ENCODE peak calls at places on chromosomes 12 and 14, in eight cellular contexts. One of them, this sample, is unnamed.

GRCh38 chr14:79201545-79202247 is 1009.6 kb downstream of the DIO2 start:
- DNase-seq in uterus: no peak
- DNase-seq in adipocyte: no peak
- DNase-seq in hepatocyte: peak; percentile 66
- DNase-seq in transverse colon: no peak
- DNase-seq in pancreas: no peak
- DNase-seq in spleen: no peak
- DNase-seq in neural progenitor cell: no peak
- DNase-seq in this sample: no peak

GRCh38 chr14:100660498-100661339 is 66.0 kb upstream of the DLK1 start:
- DNase-seq in pancreas: peak; percentile 15
- DNase-seq in hepatocyte: peak; percentile 16
- DNase-seq in uterus: no peak
- DNase-seq in neural progenitor cell: no peak
- DNase-seq in transverse colon: no peak
- DNase-seq in adipocyte: no peak
- DNase-seq in spleen: no peak
- DNase-seq in this sample: no peak

GRCh38 chr12:103495158-103495782 is 498 bp downstream of the C12orf42 start:
- DNase-seq in uterus: no peak
- DNase-seq in hepatocyte: peak; percentile 28
- DNase-seq in spleen: peak; percentile 95
- DNase-seq in pancreas: peak; percentile 68
- DNase-seq in adipocyte: no peak
- DNase-seq in transverse colon: peak; percentile 42
- DNase-seq in neural progenitor cell: peak; percentile 89
- DNase-seq in this sample: peak; percentile 23

GRCh38 chr12:93707836-93708235 is 30.7 kb downstream of the CRADD start:
- DNase-seq in hepatocyte: no peak
- DNase-seq in spleen: no peak
- DNase-seq in neural progenitor cell: no peak
- DNase-seq in uterus: no peak
- DNase-seq in adipocyte: no peak
- DNase-seq in pancreas: no peak
- DNase-seq in transverse colon: no peak
- DNase-seq in this sample: no peak

GRCh38 chr12:25959069-25959961 is 833 bp downstream of the RASSF8 start:
- DNase-seq in hepatocyte: peak; percentile 76
- DNase-seq in uterus: peak; percentile 71
- DNase-seq in transverse colon: peak; percentile 31
- DNase-seq in neural progenitor cell: peak; percentile 65
- DNase-seq in adipocyte: peak; percentile 96
- DNase-seq in pancreas: peak; percentile 80
- DNase-seq in spleen: peak; percentile 76
- DNase-seq in this sample: no peak

GRCh38 chr14:39563361-39563760 is 131.1 kb upstream of the FBXO33 start:
- DNase-seq in spleen: no peak
- DNase-seq in adipocyte: no peak
- DNase-seq in hepatocyte: no peak
- DNase-seq in transverse colon: no peak
- DNase-seq in uterus: no peak
- DNase-seq in pancreas: no peak
- DNase-seq in neural progenitor cell: no peak
- DNase-seq in this sample: no peak

GRCh38 chr12:132955094-132955932 is 793 bp downstream of the ZNF605 start:
- DNase-seq in neural progenitor cell: peak; percentile 64
- DNase-seq in hepatocyte: peak; percentile 67
- DNase-seq in pancreas: no peak
- DNase-seq in uterus: peak; percentile 48
- DNase-seq in transverse colon: peak; percentile 19
- DNase-seq in spleen: peak; percentile 78
- DNase-seq in adipocyte: peak; percentile 76
- DNase-seq in this sample: no peak

GRCh38 chr14:85421166-85421877 is 108.6 kb upstream of the FLRT2 start:
- DNase-seq in uterus: no peak
- DNase-seq in neural progenitor cell: no peak
- DNase-seq in pancreas: no peak
- DNase-seq in spleen: no peak
- DNase-seq in transverse colon: no peak
- DNase-seq in hepatocyte: peak; percentile 67
- DNase-seq in adipocyte: peak; percentile 53
- DNase-seq in this sample: no peak

GRCh38 chr12:128521981-128522380 is 255.0 kb downstream of the TMEM132C start:
- DNase-seq in hepatocyte: no peak
- DNase-seq in spleen: no peak
- DNase-seq in neural progenitor cell: no peak
- DNase-seq in pancreas: no peak
- DNase-seq in transverse colon: no peak
- DNase-seq in uterus: no peak
- DNase-seq in adipocyte: no peak
- DNase-seq in this sample: no peak

GRCh38 chr12:90987101-90987500 is 17.7 kb downstream of the EPYC start:
- DNase-seq in pancreas: no peak
- DNase-seq in hepatocyte: no peak
- DNase-seq in spleen: no peak
- DNase-seq in neural progenitor cell: no peak
- DNase-seq in uterus: no peak
- DNase-seq in adipocyte: no peak
- DNase-seq in transverse colon: no peak
- DNase-seq in this sample: no peak

GRCh38 chr14:100680439-100681051 is 46.1 kb upstream of the DLK1 start:
- DNase-seq in uterus: no peak
- DNase-seq in spleen: no peak
- DNase-seq in pancreas: no peak
- DNase-seq in adipocyte: no peak
- DNase-seq in hepatocyte: peak; percentile 60
- DNase-seq in neural progenitor cell: no peak
- DNase-seq in transverse colon: no peak
- DNase-seq in this sample: no peak

GRCh38 chr14:90545966-90546751 is 149.3 kb downstream of the CALM1 start:
- DNase-seq in adipocyte: no peak
- DNase-seq in neural progenitor cell: no peak
- DNase-seq in transverse colon: no peak
- DNase-seq in pancreas: peak; percentile 43
- DNase-seq in uterus: no peak
- DNase-seq in spleen: peak; percentile 54
- DNase-seq in hepatocyte: no peak
- DNase-seq in this sample: no peak

GRCh38 chr14:93115920-93116675 is at the start of gene ITPK1:
- DNase-seq in hepatocyte: peak; percentile 92
- DNase-seq in adipocyte: peak; percentile 91
- DNase-seq in spleen: peak; percentile 94
- DNase-seq in transverse colon: peak; percentile 59
- DNase-seq in neural progenitor cell: peak; percentile 92
- DNase-seq in pancreas: peak; percentile 85
- DNase-seq in uterus: peak; percentile 58
- DNase-seq in this sample: no peak

GRCh38 chr12:93317227-93317626 is 60.5 kb upstream of the NUDT4 start:
- DNase-seq in neural progenitor cell: no peak
- DNase-seq in adipocyte: no peak
- DNase-seq in hepatocyte: peak; percentile 68
- DNase-seq in uterus: no peak
- DNase-seq in transverse colon: peak; percentile 57
- DNase-seq in pancreas: no peak
- DNase-seq in spleen: no peak
- DNase-seq in this sample: no peak

GRCh38 chr12:85273411-85274075 is 6.5 kb upstream of the ALX1 start:
- DNase-seq in pancreas: peak; percentile 50
- DNase-seq in neural progenitor cell: peak; percentile 30
- DNase-seq in adipocyte: no peak
- DNase-seq in hepatocyte: peak; percentile 2
- DNase-seq in uterus: no peak
- DNase-seq in transverse colon: no peak
- DNase-seq in spleen: peak; percentile 59
- DNase-seq in this sample: no peak

GRCh38 chr12:67928621-67929369 is 60.5 kb upstream of the IFNG-AS1 start:
- DNase-seq in transverse colon: no peak
- DNase-seq in uterus: no peak
- DNase-seq in pancreas: no peak
- DNase-seq in hepatocyte: no peak
- DNase-seq in adipocyte: peak; percentile 25
- DNase-seq in spleen: no peak
- DNase-seq in neural progenitor cell: no peak
- DNase-seq in this sample: no peak

GRCh38 chr12:122203968-122204828 is 689 bp downstream of the B3GNT4 start:
- DNase-seq in uterus: no peak
- DNase-seq in hepatocyte: no peak
- DNase-seq in neural progenitor cell: peak; percentile 58
- DNase-seq in spleen: no peak
- DNase-seq in adipocyte: peak; percentile 37
- DNase-seq in pancreas: peak; percentile 74
- DNase-seq in transverse colon: no peak
- DNase-seq in this sample: no peak

GRCh38 chr12:56288705-56289387 is 11.3 kb downstream of the CS start:
- DNase-seq in neural progenitor cell: no peak
- DNase-seq in spleen: no peak
- DNase-seq in transverse colon: no peak
- DNase-seq in adipocyte: no peak
- DNase-seq in uterus: no peak
- DNase-seq in pancreas: no peak
- DNase-seq in hepatocyte: no peak
- DNase-seq in this sample: no peak

GRCh38 chr14:32205984-32206383 is 2.9 kb upstream of the RNU6-8 start:
- DNase-seq in neural progenitor cell: no peak
- DNase-seq in spleen: no peak
- DNase-seq in adipocyte: no peak
- DNase-seq in uterus: no peak
- DNase-seq in hepatocyte: no peak
- DNase-seq in transverse colon: peak; percentile 18
- DNase-seq in pancreas: no peak
- DNase-seq in this sample: no peak

GRCh38 chr12:113955109-113955970 is 10.8 kb downstream of the RBM19 start:
- DNase-seq in spleen: no peak
- DNase-seq in hepatocyte: peak; percentile 33
- DNase-seq in transverse colon: peak; percentile 22
- DNase-seq in adipocyte: peak; percentile 11
- DNase-seq in pancreas: no peak
- DNase-seq in neural progenitor cell: peak; percentile 62
- DNase-seq in uterus: no peak
- DNase-seq in this sample: no peak

GRCh38 chr14:50064993-50065392 is 51.4 kb downstream of the VCPKMT start:
- DNase-seq in transverse colon: peak; percentile 68
- DNase-seq in uterus: no peak
- DNase-seq in neural progenitor cell: no peak
- DNase-seq in adipocyte: no peak
- DNase-seq in pancreas: no peak
- DNase-seq in hepatocyte: no peak
- DNase-seq in spleen: peak; percentile 72
- DNase-seq in this sample: no peak

GRCh38 chr12:125454786-125455450 is 389.7 kb downstream of the AACS start:
- DNase-seq in spleen: no peak
- DNase-seq in pancreas: no peak
- DNase-seq in adipocyte: no peak
- DNase-seq in hepatocyte: no peak
- DNase-seq in neural progenitor cell: peak; percentile 61
- DNase-seq in transverse colon: no peak
- DNase-seq in uterus: no peak
- DNase-seq in this sample: no peak

GRCh38 chr12:49664591-49665146 is 41.3 kb downstream of the PRPF40B start:
- DNase-seq in hepatocyte: no peak
- DNase-seq in adipocyte: no peak
- DNase-seq in spleen: peak; percentile 57
- DNase-seq in uterus: no peak
- DNase-seq in pancreas: no peak
- DNase-seq in neural progenitor cell: no peak
- DNase-seq in transverse colon: no peak
- DNase-seq in this sample: no peak

GRCh38 chr14:65588426-65589140 is 176.1 kb downstream of the FUT8 start:
- DNase-seq in neural progenitor cell: no peak
- DNase-seq in uterus: no peak
- DNase-seq in transverse colon: no peak
- DNase-seq in adipocyte: peak; percentile 36
- DNase-seq in pancreas: no peak
- DNase-seq in spleen: no peak
- DNase-seq in hepatocyte: no peak
- DNase-seq in this sample: no peak

GRCh38 chr12:23168459-23168858 is 543.5 kb downstream of the ETNK1 start:
- DNase-seq in neural progenitor cell: no peak
- DNase-seq in hepatocyte: no peak
- DNase-seq in pancreas: no peak
- DNase-seq in transverse colon: no peak
- DNase-seq in uterus: no peak
- DNase-seq in adipocyte: no peak
- DNase-seq in spleen: no peak
- DNase-seq in this sample: no peak

GRCh38 chr14:99323603-99324185 is 51.7 kb upstream of the BCL11B start:
- DNase-seq in transverse colon: no peak
- DNase-seq in hepatocyte: no peak
- DNase-seq in adipocyte: no peak
- DNase-seq in uterus: no peak
- DNase-seq in neural progenitor cell: no peak
- DNase-seq in spleen: no peak
- DNase-seq in pancreas: no peak
- DNase-seq in this sample: no peak

GRCh38 chr12:47870175-47870781 is 34.5 kb downstream of the VDR start:
- DNase-seq in spleen: peak; percentile 67
- DNase-seq in hepatocyte: peak; percentile 55
- DNase-seq in neural progenitor cell: peak; percentile 77
- DNase-seq in transverse colon: peak; percentile 62
- DNase-seq in adipocyte: peak; percentile 77
- DNase-seq in uterus: peak; percentile 47
- DNase-seq in pancreas: no peak
- DNase-seq in this sample: no peak

GRCh38 chr12:58443981-58444371 is 476.3 kb downstream of the LRIG3 start:
- DNase-seq in uterus: no peak
- DNase-seq in hepatocyte: peak; percentile 7
- DNase-seq in neural progenitor cell: no peak
- DNase-seq in adipocyte: no peak
- DNase-seq in pancreas: no peak
- DNase-seq in spleen: no peak
- DNase-seq in transverse colon: peak; percentile 13
- DNase-seq in this sample: no peak
- H3K4me1 ChIP-seq in uterus: no peaks in the 10 kb centered on the region
- H3K4me1 ChIP-seq in hepatocyte: no peaks in the 10 kb centered on the region
- H3K4me1 ChIP-seq in neural progenitor cell: peaks cover 1% of the 10 kb centered on the region
- H3K4me1 ChIP-seq in adipocyte: peaks cover 13% of the 10 kb centered on the region
- H3K4me1 ChIP-seq in pancreas: no peaks in the 10 kb centered on the region
- H3K4me1 ChIP-seq in spleen: no peaks in the 10 kb centered on the region
- H3K4me1 ChIP-seq in transverse colon: no peaks in the 10 kb centered on the region
- H3K4me1 ChIP-seq in this sample: peaks cover 22% of the 10 kb centered on the region

GRCh38 chr14:77342726-77343397 is 22.0 kb downstream of the GSTZ1 start:
- DNase-seq in spleen: no peak
- DNase-seq in adipocyte: no peak
- DNase-seq in pancreas: no peak
- DNase-seq in transverse colon: no peak
- DNase-seq in hepatocyte: no peak
- DNase-seq in uterus: no peak
- DNase-seq in neural progenitor cell: no peak
- DNase-seq in this sample: no peak
- H3K4me3 ChIP-seq in spleen: no peak overlapping the region
- H3K4me3 ChIP-seq in adipocyte: no peak overlapping the region
- H3K4me3 ChIP-seq in pancreas: no peak overlapping the region
- H3K4me3 ChIP-seq in transverse colon: no peak overlapping the region
- H3K4me3 ChIP-seq in hepatocyte: no peak overlapping the region
- H3K4me3 ChIP-seq in uterus: no peak overlapping the region
- H3K4me3 ChIP-seq in neural progenitor cell: no peak overlapping the region
- H3K4me3 ChIP-seq in this sample: no peak overlapping the region

GRCh38 chr14:69574266-69574953 is at the start of gene CCDC177:
- DNase-seq in neural progenitor cell: peak; percentile 94
- DNase-seq in transverse colon: peak; percentile 68
- DNase-seq in spleen: peak; percentile 89
- DNase-seq in adipocyte: peak; percentile 76
- DNase-seq in hepatocyte: peak; percentile 82
- DNase-seq in pancreas: peak; percentile 81
- DNase-seq in uterus: peak; percentile 40
- DNase-seq in this sample: no peak
- H3K27me3 ChIP-seq in neural progenitor cell: no peaks in the 10 kb centered on the region
- H3K27me3 ChIP-seq in transverse colon: peaks cover 81% of the 10 kb centered on the region
- H3K27me3 ChIP-seq in spleen: peaks cover 73% of the 10 kb centered on the region
- H3K27me3 ChIP-seq in adipocyte: peaks cover 50% of the 10 kb centered on the region
- H3K27me3 ChIP-seq in hepatocyte: peaks cover 47% of the 10 kb centered on the region
- H3K27me3 ChIP-seq in pancreas: no peaks in the 10 kb centered on the region
- H3K27me3 ChIP-seq in uterus: peaks cover 18% of the 10 kb centered on the region
- H3K27me3 ChIP-seq in this sample: peaks cover 14% of the 10 kb centered on the region

GRCh38 chr12:101748907-101749306 is 9.6 kb upstream of the SYCP3 start:
- DNase-seq in neural progenitor cell: no peak
- DNase-seq in transverse colon: no peak
- DNase-seq in pancreas: no peak
- DNase-seq in spleen: no peak
- DNase-seq in hepatocyte: no peak
- DNase-seq in adipocyte: no peak
- DNase-seq in uterus: no peak
- DNase-seq in this sample: no peak
- H3K4me1 ChIP-seq in neural progenitor cell: no peaks in the 10 kb centered on the region
- H3K4me1 ChIP-seq in transverse colon: no peaks in the 10 kb centered on the region
- H3K4me1 ChIP-seq in pancreas: peaks cover 21% of the 10 kb centered on the region
- H3K4me1 ChIP-seq in spleen: peaks cover 8% of the 10 kb centered on the region
- H3K4me1 ChIP-seq in hepatocyte: no peaks in the 10 kb centered on the region
- H3K4me1 ChIP-seq in adipocyte: no peaks in the 10 kb centered on the region
- H3K4me1 ChIP-seq in uterus: no peaks in the 10 kb centered on the region
- H3K4me1 ChIP-seq in this sample: no peaks in the 10 kb centered on the region

This sample was measured in esophagus squamous epithelium.